ENCODE peak calls at places on chromosomes 11 and 22, in seven cellular contexts. W, K, U, P, L, C and G are unnamed samples.

GRCh38 chr11:76805206-76805913 is 22.2 kb downstream of the TSKU start:
- DNase-seq in K (no peak), U (peak; percentile 71), W (no peak), L (peak; percentile 24), P (no peak), C (no peak), G (no peak)

GRCh38 chr11:70851907-70852306 is 400.5 kb downstream of the SHANK2 start:
- DNase-seq in K (no peak), W (no peak), L (no peak), P (no peak), U (no peak), C (no peak), G (no peak)

GRCh38 chr11:69427337-69427736 is 54.1 kb upstream of the LINC01488 start:
- DNase-seq in P (no peak), K (peak; percentile 36), L (no peak), W (no peak), U (no peak), C (no peak), G (no peak)

GRCh38 chr11:17013548-17014320 is 480 bp downstream of the PLEKHA7 start:
- DNase-seq in K (peak; percentile 11), U (no peak), P (peak; percentile 18), C (peak; percentile 29), W (no peak), L (no peak), G (peak; percentile 44)

GRCh38 chr11:16216831-16217230 is 139.5 kb downstream of the SOX6 start:
- DNase-seq in K (no peak), L (no peak), U (no peak), W (no peak), P (no peak), C (no peak), G (no peak)

GRCh38 chr11:9802291-9802861 is 138.5 kb downstream of the SWAP70 start:
- DNase-seq in L (no peak), P (no peak), K (peak; percentile 84), W (peak; percentile 8), C (no peak), U (peak; percentile 72), G (no peak)

GRCh38 chr11:112016765-112017356 is 8.3 kb upstream of the DLAT start:
- DNase-seq in P (no peak), C (no peak), L (no peak), K (no peak), U (peak; percentile 19), W (no peak), G (no peak)

GRCh38 chr11:105219269-105219668 is 79.7 kb upstream of the CARD18 start:
- DNase-seq in W (no peak), K (peak; percentile 19), P (no peak), U (no peak), L (no peak), C (no peak), G (no peak)

GRCh38 chr11:35594680-35595079 is 23.6 kb upstream of the FJX1 start:
- DNase-seq in L (no peak), K (no peak), U (no peak), W (no peak), P (no peak), C (no peak), G (no peak)

GRCh38 chr22:46619830-46620501 is at the start of gene GRAMD4:
- DNase-seq in P (no peak), W (no peak), C (peak; percentile 61), U (no peak), L (peak; percentile 64), K (peak; percentile 21), G (peak; percentile 83)

GRCh38 chr11:32034149-32034548 is 56.7 kb upstream of the RCN1 start:
- DNase-seq in K (no peak), P (no peak), L (no peak), W (no peak), C (no peak), U (peak; percentile 79), G (no peak)

GRCh38 chr11:61718613-61719302 is 33.7 kb upstream of the MYRF start:
- DNase-seq in W (no peak), U (peak; percentile 82), L (no peak), P (no peak), C (peak; percentile 33), K (peak; percentile 93), G (no peak)

GRCh38 chr11:63847363-63847762 is 8.5 kb downstream of the MARK2 start:
- DNase-seq in P (no peak), L (peak; percentile 78), C (peak; percentile 93), W (peak; percentile 87), U (no peak), K (peak; percentile 84), G (no peak)

GRCh38 chr22:22395230-22395629 is 113.3 kb downstream of the ZNF280B start:
- DNase-seq in K (no peak), L (peak; percentile 39), U (no peak), W (no peak), P (no peak), C (peak; percentile 87), G (no peak)

GRCh38 chr11:44507896-44508440 is 57.5 kb upstream of the CD82 start:
- DNase-seq in P (no peak), L (no peak), W (no peak), U (no peak), C (no peak), K (no peak), G (no peak)

GRCh38 chr22:50505276-50505775 is 2.2 kb downstream of the LMF2 start:
- DNase-seq in L (no peak), W (no peak), K (no peak), U (no peak), P (no peak), C (no peak), G (no peak)

GRCh38 chr22:39947488-39948216 is 12.5 kb upstream of the TMA7B start:
- DNase-seq in K (no peak), W (no peak), C (peak; percentile 96), L (no peak), U (no peak), P (no peak), G (no peak)

GRCh38 chr11:110312670-110313069 is 16.3 kb upstream of the RDX start:
- DNase-seq in W (no peak), L (no peak), K (no peak), C (no peak), P (no peak), U (no peak), G (no peak)

GRCh38 chr11:46183819-46184218 is 62.6 kb upstream of the PHF21A start:
- DNase-seq in L (no peak), P (no peak), U (peak; percentile 2), W (no peak), K (no peak), C (no peak), G (no peak)

GRCh38 chr22:48937032-48937639 is 890.5 kb downstream of the BRD1 start:
- DNase-seq in L (no peak), C (no peak), P (no peak), K (no peak), U (no peak), W (no peak), G (no peak)

GRCh38 chr11:72195518-72195917 is 3.6 kb downstream of the FOLR1 start:
- DNase-seq in C (peak; percentile 42), P (no peak), U (no peak), K (no peak), L (no peak), W (no peak), G (no peak)

GRCh38 chr11:86981777-86982540 is 26.8 kb upstream of the FZD4 start:
- DNase-seq in U (no peak), W (no peak), P (no peak), L (no peak), C (no peak), K (no peak), G (no peak)
- H3K4me3 ChIP-seq in U (no peak overlapping the region), W (no peak overlapping the region), P (no peak overlapping the region), L (no peak overlapping the region), C (no peak overlapping the region), K (no peak overlapping the region), G (no peak overlapping the region)

GRCh38 chr11:19176629-19177186 is 25.1 kb downstream of the CSRP3 start:
- DNase-seq in W (no peak), K (peak; percentile 55), U (no peak), C (no peak), L (no peak), P (no peak), G (no peak)

GRCh38 chr11:19173964-19174638 is 27.7 kb downstream of the CSRP3 start:
- DNase-seq in W (no peak), C (no peak), U (no peak), K (no peak), P (no peak), L (no peak), G (no peak)

GRCh38 chr11:19168090-19168489 is 33.7 kb downstream of the CSRP3 start:
- DNase-seq in K (no peak), W (no peak), U (no peak), P (no peak), C (no peak), L (no peak), G (no peak)

GRCh38 chr11:19173004-19173689 is 28.6 kb downstream of the CSRP3 start:
- DNase-seq in C (no peak), K (no peak), U (no peak), P (no peak), L (no peak), W (no peak), G (no peak)
- H3K4me1 ChIP-seq in C (no peaks in the 10 kb centered on the region), K (no peaks in the 10 kb centered on the region), U (no peaks in the 10 kb centered on the region), P (no peaks in the 10 kb centered on the region), L (no peaks in the 10 kb centered on the region), W (no peaks in the 10 kb centered on the region), G (no peaks in the 10 kb centered on the region)

DNA sequence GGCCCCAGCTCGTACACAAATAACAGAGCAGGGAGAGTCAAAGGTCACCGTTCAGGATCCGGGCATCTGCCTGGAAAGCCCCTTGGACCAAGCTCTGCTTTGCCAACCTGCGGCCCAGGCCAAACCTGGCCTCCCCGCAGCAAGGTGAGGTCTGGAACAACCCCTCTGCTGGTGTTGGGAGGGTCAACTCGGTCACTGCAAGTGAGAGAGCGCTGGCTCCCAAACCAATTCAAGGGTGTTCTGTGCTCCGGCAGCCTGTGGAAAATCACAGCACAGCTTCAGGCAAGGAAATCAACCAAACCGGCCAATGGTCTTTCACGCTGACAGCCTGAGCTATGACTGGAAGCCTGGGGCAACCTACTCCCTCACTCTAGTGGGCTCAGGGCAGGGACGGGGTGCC is 63.4 kb downstream of the MYH9 start:
- DNase-seq in P (no peak), K (no peak), L (no peak), U (no peak), C (no peak), W (no peak), G (no peak)
- H3K4me3 ChIP-seq in P (no peak overlapping the region), K (no peak overlapping the region), L (no peak overlapping the region), U (peak overlapping the region; percentile 5), C (no peak overlapping the region), W (no peak overlapping the region), G (no peak overlapping the region)

DNA sequence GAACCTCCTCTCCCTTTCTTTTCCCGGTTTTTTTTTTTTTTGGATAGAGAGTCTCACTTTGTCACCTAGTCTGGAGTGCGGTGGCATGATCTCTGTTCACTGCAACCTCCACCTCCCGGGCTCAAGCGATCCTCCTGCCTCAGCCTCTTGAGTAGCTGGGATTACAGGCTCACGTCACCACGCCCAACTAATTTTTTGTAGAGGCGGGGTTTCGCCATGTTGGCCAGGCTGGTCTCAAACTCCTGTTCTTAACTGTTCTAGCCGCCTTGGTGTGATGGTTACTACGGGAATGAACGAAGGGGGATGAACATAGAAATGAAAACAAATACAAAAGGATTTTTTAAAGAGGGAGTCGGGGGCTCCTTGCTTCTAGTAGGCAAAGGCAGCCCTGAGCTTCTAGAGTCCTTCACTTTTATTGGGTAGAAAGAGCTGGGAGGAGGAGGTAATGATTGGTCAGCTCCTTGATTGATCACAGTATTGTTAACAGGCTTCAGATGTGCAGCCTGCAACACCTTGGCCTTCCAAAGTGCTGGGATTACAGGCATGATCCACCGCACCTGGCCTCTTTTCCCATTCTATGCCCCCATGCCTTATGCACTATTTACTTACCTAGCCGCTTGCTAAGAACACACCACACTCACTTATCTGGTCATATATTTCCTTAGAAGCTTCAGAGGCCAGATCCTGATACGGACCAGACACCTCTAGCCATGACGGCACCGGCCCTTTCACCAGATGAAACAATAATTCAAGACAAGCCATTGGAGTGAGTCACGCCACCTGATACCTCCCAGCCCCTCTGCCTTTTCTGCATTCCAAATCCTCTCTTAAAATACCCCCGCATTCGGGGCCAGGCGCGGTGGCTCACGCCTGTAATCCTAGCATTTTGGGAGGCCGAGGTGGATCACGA is 20.6 kb downstream of the SUSD2 start:
- DNase-seq in P (no peak), C (no peak), L (no peak), W (no peak), U (no peak), K (no peak), G (no peak)
- H3K4me1 ChIP-seq in P (no peaks in the 10 kb centered on the region), C (peaks cover 22% of the 10 kb centered on the region), L (no peaks in the 10 kb centered on the region), W (peaks cover 5% of the 10 kb centered on the region), U (peaks cover 6% of the 10 kb centered on the region), K (no peaks in the 10 kb centered on the region), G (peaks cover 52% of the 10 kb centered on the region)